ENCODE peak calls at places on chromosomes 11 and 22, in ten cellular contexts. A is left cardiac atrium, W is D341Med, C is T-helper 1 cell, T is NCI-H524 treated with DMSO at 0.1 percent for 48 hours, S is OCI-LY7, M is mucosa of gallbladder, O is NCI-H69, B is GOT3, X is right lobe of liver. E is an unnamed sample.

GRCh38 chr11:131253885-131254204 is 116.6 kb upstream of the NTM start:
- DNase-seq in A (no peak), W (no peak), S (no peak), X (no peak), C (no peak), O (no peak), M (no peak), B (no peak), T (no peak), E (peak; percentile 39)

GRCh38 chr11:119178166-119178680 is 7.1 kb upstream of the NHERF4 start:
- DNase-seq in W (no peak), S (no peak), B (no peak), C (no peak), A (no peak), T (no peak), X (no peak), O (no peak), M (no peak), E (no peak)

GRCh38 chr11:10666976-10667892 is 26.3 kb downstream of the IRAG1 start:
- DNase-seq in S (no peak), T (no peak), X (no peak), C (no peak), A (no peak), B (no peak), W (no peak), O (peak; percentile 32), M (no peak), E (no peak)

GRCh38 chr11:116732740-116733385 is 39.9 kb downstream of the BUD13 start:
- DNase-seq in M (peak; percentile 63), T (no peak), A (peak; percentile 67), C (peak; percentile 29), X (peak; percentile 62), B (no peak), W (peak; percentile 89), O (peak; percentile 83), S (peak; percentile 73), E (peak; percentile 62)

GRCh38 chr22:23113067-23113846 is 28.5 kb downstream of the RSPH14 start:
- DNase-seq in X (no peak), C (no peak), M (no peak), A (peak; percentile 36), O (peak; percentile 98), B (no peak), S (peak; percentile 84), W (peak; percentile 83), T (peak; percentile 80), E (peak; percentile 77)

GRCh38 chr11:76453248-76453647 is 8.4 kb downstream of the EMSY start:
- DNase-seq in W (no peak), O (no peak), B (no peak), X (no peak), T (no peak), C (no peak), A (no peak), M (no peak), S (no peak), E (no peak)

GRCh38 chr11:45147871-45148270 is 1.4 kb downstream of the PRDM11 start:
- DNase-seq in M (peak; percentile 8), A (no peak), W (no peak), S (no peak), X (peak; percentile 33), T (no peak), O (no peak), B (no peak), C (no peak), E (no peak)

GRCh38 chr11:75654314-75654713 is 14.5 kb downstream of the MAP6 start:
- DNase-seq in W (no peak), C (no peak), S (no peak), M (no peak), B (no peak), A (no peak), T (no peak), O (no peak), X (no peak), E (no peak)

GRCh38 chr11:77287615-77288273 is 13.7 kb downstream of the GDPD4 start:
- DNase-seq in W (no peak), C (no peak), X (no peak), O (no peak), T (no peak), B (no peak), M (no peak), A (no peak), S (no peak), E (no peak)

E was measured in ovary.